ENCODE peak calls at places on chromosomes 12 and 14, in eight cellular contexts. K, F, B, V, W, E, X and H are unnamed samples.

GRCh38 chr14:91867316-91867988 is at the start of gene TC2N:
- DNase-seq in K (no peak), F (no peak), B (no peak), V (no peak), W (no peak), E (no peak), X (no peak), H (no peak)

GRCh38 chr12:15214851-15215601 is 6.2 kb downstream of the RERG start:
- DNase-seq in K (no peak), F (no peak), B (no peak), V (no peak), W (no peak), E (no peak), X (no peak), H (no peak)

GRCh38 chr12:55728932-55729591 is at the start of gene CD63:
- DNase-seq in K (peak), F (peak), B (peak), V (peak), W (no peak), E (peak), X (peak), H (peak)

GRCh38 chr12:118377005-118377890 is 893 bp downstream of the SUDS3 start:
- DNase-seq in K (peak), F (no peak), B (peak), V (peak), W (no peak), E (no peak), X (no peak), H (no peak)

GRCh38 chr14:36515105-36515593 is 4.9 kb downstream of the NKX2-1 start:
- DNase-seq in K (no peak), F (no peak), B (no peak), V (no peak), W (no peak), E (no peak), X (no peak), H (no peak)

GRCh38 chr14:96762650-96763049 is 34.5 kb upstream of the VRK1 start:
- DNase-seq in K (peak), F (peak), B (peak), V (peak), W (no peak), E (peak), X (no peak), H (no peak)

GRCh38 chr14:65243766-65244442 is 141.6 kb upstream of the MAX start:
- DNase-seq in K (no peak), F (no peak), B (peak), V (peak), W (no peak), E (no peak), X (no peak), H (no peak)

GRCh38 chr12:122232691-122233090 is 6.8 kb upstream of the DIABLO start:
- DNase-seq in K (no peak), F (no peak), B (no peak), V (no peak), W (no peak), E (no peak), X (no peak), H (no peak)

GRCh38 chr14:21087294-21088091 is 11.0 kb downstream of the ZNF219 start:
- DNase-seq in K (peak), F (no peak), B (peak), V (no peak), W (peak), E (peak), X (no peak), H (no peak)

GRCh38 chr12:132480620-132481132 is 9.3 kb upstream of the FBRSL1 start:
- DNase-seq in K (no peak), F (no peak), B (no peak), V (no peak), W (no peak), E (no peak), X (no peak), H (no peak)

GRCh38 chr12:132479938-132480619 is 9.9 kb upstream of the FBRSL1 start:
- DNase-seq in K (no peak), F (no peak), B (no peak), V (no peak), W (no peak), E (no peak), X (no peak), H (no peak)

GRCh38 chr12:132482771-132483170 is 7.2 kb upstream of the FBRSL1 start:
- DNase-seq in K (no peak), F (no peak), B (no peak), V (no peak), W (no peak), E (no peak), X (no peak), H (no peak)

GRCh38 chr12:132481771-132482745 is 7.9 kb upstream of the FBRSL1 start:
- DNase-seq in K (no peak), F (no peak), B (no peak), V (no peak), W (no peak), E (no peak), X (no peak), H (no peak)

DNA sequence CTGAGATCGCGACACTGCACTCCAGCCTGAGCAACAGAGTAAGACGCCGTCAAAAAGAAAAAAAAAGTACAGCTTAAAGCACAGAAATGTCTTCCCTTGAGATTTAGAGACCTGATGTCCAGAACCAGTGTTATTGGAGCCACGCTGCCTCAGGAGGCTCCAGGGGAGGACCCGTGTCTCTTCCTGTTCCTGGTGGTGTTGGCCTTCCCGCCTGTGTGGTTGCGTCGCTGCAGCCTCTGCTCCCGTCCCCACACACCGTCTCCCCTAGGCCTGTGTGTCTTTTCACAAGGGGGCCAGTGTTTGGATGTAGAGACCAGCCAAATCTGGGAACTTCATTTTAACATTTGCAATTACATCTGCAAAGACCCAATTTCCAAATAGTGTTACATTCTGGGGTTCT is 8.6 kb upstream of the FBRSL1 start:
- DNase-seq in K (no peak), F (no peak), B (no peak), V (no peak), W (no peak), E (no peak), X (no peak), H (no peak)
- TF ChIP-seq CTCF in K (no peak), F (no peak), B (no peak), V (no peak), W (no peak), E (no peak), X (no peak), H (no peak)

GRCh38 chr12:124577374-124577773 is 10.0 kb upstream of the NCOR2 start:
- DNase-seq in K (no peak), F (no peak), B (no peak), V (no peak), W (no peak), E (no peak), X (no peak), H (no peak)

GRCh38 chr12:124578854-124579253 is 11.4 kb upstream of the NCOR2 start:
- DNase-seq in K (no peak), F (no peak), B (no peak), V (no peak), W (no peak), E (no peak), X (no peak), H (no peak)

GRCh38 chr12:124579921-124580517 is 12.6 kb upstream of the NCOR2 start:
- DNase-seq in K (no peak), F (no peak), B (no peak), V (no peak), W (no peak), E (no peak), X (no peak), H (no peak)

GRCh38 chr12:124577986-124578385 is 10.6 kb upstream of the NCOR2 start:
- DNase-seq in K (peak), F (no peak), B (peak), V (no peak), W (no peak), E (no peak), X (no peak), H (no peak)

GRCh38 chr12:124578445-124578844 is 11.0 kb upstream of the NCOR2 start:
- DNase-seq in K (no peak), F (no peak), B (no peak), V (no peak), W (no peak), E (no peak), X (no peak), H (no peak)
- TF ChIP-seq CTCF in K (peak), F (peak), B (peak), V (no peak), W (no peak), E (no peak), X (no peak), H (no peak)

GRCh38 chr12:123892853-123893252 is 79.8 kb downstream of the CCDC92 start:
- DNase-seq in K (no peak), F (no peak), B (no peak), V (no peak), W (no peak), E (no peak), X (no peak), H (no peak)

GRCh38 chr12:123891011-123891410 is 81.6 kb downstream of the CCDC92 start:
- DNase-seq in K (no peak), F (no peak), B (no peak), V (no peak), W (no peak), E (no peak), X (no peak), H (no peak)

GRCh38 chr12:123892180-123892559 is 80.5 kb downstream of the CCDC92 start:
- DNase-seq in K (no peak), F (no peak), B (no peak), V (no peak), W (no peak), E (no peak), X (no peak), H (no peak)

GRCh38 chr12:123890536-123890902 is 82.1 kb downstream of the CCDC92 start:
- DNase-seq in K (no peak), F (no peak), B (no peak), V (no peak), W (no peak), E (no peak), X (no peak), H (no peak)

DNA sequence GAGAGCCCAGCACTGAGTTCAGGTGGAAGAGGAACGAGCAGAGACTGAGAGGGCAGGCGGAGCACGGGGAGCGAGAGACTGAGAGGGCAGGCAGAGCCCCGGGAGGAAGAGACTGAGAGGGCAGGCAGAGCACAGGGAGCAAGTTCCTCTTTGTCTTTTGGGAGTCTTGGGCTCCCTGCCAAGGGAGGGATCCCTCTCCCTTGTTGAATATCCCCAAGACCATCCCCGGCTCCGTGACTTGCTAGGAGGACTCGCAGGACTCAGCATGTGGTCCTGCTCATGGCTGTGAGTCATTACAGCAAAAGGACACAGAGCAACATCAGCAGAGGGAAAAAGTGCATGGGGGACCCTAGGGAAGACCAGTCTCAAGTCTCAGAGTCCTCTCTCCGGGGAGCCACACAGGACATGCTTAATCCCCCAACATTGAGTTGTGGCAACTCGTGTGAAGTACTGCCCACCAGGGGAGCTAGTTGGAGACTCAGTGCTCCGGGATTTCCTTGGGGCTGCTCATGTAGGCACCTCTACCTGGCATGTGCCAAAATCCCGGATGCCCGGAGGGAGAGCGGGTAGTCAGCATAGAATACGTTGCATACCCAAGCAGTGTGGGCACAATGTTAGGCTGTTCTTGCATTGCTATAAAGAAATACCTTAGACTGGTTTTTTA is 81.0 kb downstream of the CCDC92 start:
- DNase-seq in K (no peak), F (no peak), B (no peak), V (no peak), W (no peak), E (no peak), X (no peak), H (no peak)
- TF ChIP-seq CTCF in K (no peak), F (no peak), B (no peak), V (no peak), W (no peak), E (no peak), X (no peak), H (no peak)

GRCh38 chr12:88600272-88600671 is 20.0 kb upstream of the KITLG start:
- DNase-seq in K (peak), F (no peak), B (peak), V (no peak), W (peak), E (no peak), X (no peak), H (no peak)

GRCh38 chr12:88604646-88605045 is 24.4 kb upstream of the KITLG start:
- DNase-seq in K (no peak), F (no peak), B (no peak), V (no peak), W (no peak), E (no peak), X (no peak), H (no peak)
- TF ChIP-seq CTCF in K (no peak), F (no peak), B (no peak), V (no peak), W (no peak), E (no peak), X (no peak), H (no peak)

DNA sequence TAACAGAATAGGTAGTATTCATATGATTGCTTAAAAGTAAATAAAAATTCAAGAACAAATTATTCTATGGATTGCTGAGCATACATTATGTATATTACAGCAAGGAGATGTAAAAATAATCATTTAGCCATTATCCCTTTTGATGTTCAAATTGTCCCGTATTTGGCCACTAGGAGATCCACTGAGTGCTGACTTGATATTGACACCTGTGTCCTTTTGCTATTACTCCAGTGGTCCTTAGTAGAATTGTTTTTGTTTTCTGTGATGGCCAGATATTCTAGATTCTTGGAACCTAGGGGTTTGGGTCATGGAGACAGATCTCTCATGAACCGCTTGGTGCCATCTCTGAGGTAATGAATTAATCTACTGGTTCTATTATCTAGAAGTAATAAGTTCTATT is 16.8 kb downstream of the ERO1A start:
- DNase-seq in K (peak), F (no peak), B (no peak), V (no peak), W (no peak), E (no peak), X (no peak), H (no peak)
- TF ChIP-seq CTCF in K (peak), F (peak), B (peak), V (no peak), W (peak), E (no peak), X (no peak), H (peak)

GRCh38 chr14:85250369-85250768 is 279.6 kb upstream of the FLRT2 start:
- DNase-seq in K (no peak), F (no peak), B (no peak), V (no peak), W (no peak), E (no peak), X (no peak), H (no peak)

GRCh38 chr14:85247071-85247470 is 282.9 kb upstream of the FLRT2 start:
- DNase-seq in K (no peak), F (no peak), B (no peak), V (no peak), W (no peak), E (no peak), X (no peak), H (no peak)

GRCh38 chr14:85248881-85249635 is 280.9 kb upstream of the FLRT2 start:
- DNase-seq in K (peak), F (no peak), B (peak), V (no peak), W (no peak), E (no peak), X (no peak), H (no peak)

GRCh38 chr14:85254718-85255117 is 275.2 kb upstream of the FLRT2 start:
- DNase-seq in K (no peak), F (no peak), B (no peak), V (no peak), W (no peak), E (no peak), X (no peak), H (no peak)

DNA sequence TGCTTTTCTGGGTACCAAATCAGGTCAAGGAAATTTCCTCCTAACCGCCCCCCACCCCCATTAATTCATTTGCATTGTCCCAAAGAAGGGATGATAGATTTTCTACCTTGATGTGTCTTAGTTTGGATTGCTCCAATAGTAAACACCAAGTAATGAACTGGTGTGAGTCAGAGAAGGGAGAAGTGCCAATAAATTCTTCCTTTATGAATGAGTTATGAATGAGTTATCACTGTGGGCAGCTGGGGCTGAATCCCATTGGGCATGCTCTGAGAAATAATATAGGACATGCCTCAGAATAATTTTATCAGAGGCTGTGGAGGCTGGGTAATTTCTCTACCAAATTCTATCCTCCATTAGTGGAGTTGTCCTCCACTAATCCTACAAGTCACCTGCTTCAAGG is 277.9 kb upstream of the FLRT2 start:
- DNase-seq in K (peak), F (no peak), B (peak), V (no peak), W (peak), E (no peak), X (no peak), H (no peak)
- TF ChIP-seq CTCF in K (no peak), F (no peak), B (no peak), V (no peak), W (no peak), E (no peak), X (no peak), H (no peak)

GRCh38 chr12:124750787-124751471 is 112.7 kb downstream of the SCARB1 start:
- DNase-seq in K (no peak), F (no peak), B (no peak), V (no peak), W (no peak), E (no peak), X (no peak), H (no peak)
- TF ChIP-seq CTCF in K (no peak), F (no peak), B (no peak), V (no peak), W (no peak), E (no peak), X (no peak), H (peak)